ENCODE peak calls at places on chromosomes 11 and 22, in nine cellular contexts. N, V, D, K, F, Q, R, O and H are unnamed samples.
A peak's percentile ranks its signal among the peaks of the same experiment; 100 is the strongest.

GRCh38 chr22:27833803-27834202 is 32.2 kb upstream of the MN1 start:
- DNase-seq in N (no peak), V (no peak), D (no peak), K (no peak), F (no peak), Q (no peak), R (no peak), O (no peak), H (no peak)

GRCh38 chr22:27032121-27032761 is 374.9 kb downstream of the MIAT start:
- DNase-seq in N (no peak), V (no peak), D (peak; percentile 30), K (no peak), F (peak; percentile 30), Q (no peak), R (peak; percentile 52), O (no peak), H (no peak)

GRCh38 chr11:117333921-117334320 is 6.3 kb downstream of the CEP164 start:
- DNase-seq in N (no peak), V (no peak), D (no peak), K (no peak), F (no peak), Q (no peak), R (no peak), O (no peak), H (no peak)

GRCh38 chr11:77082838-77083552 is 16.2 kb downstream of the CAPN5 start:
- DNase-seq in N (no peak), V (no peak), D (peak; percentile 80), K (no peak), F (no peak), Q (peak; percentile 8), R (no peak), O (no peak), H (no peak)

GRCh38 chr11:86067230-86068137 is 1.4 kb downstream of the PICALM start:
- DNase-seq in N (no peak), V (no peak), D (no peak), K (no peak), F (no peak), Q (no peak), R (no peak), O (peak; percentile 25), H (no peak)

GRCh38 chr11:71309611-71310010 is 57.2 kb upstream of the SHANK2 start:
- DNase-seq in N (no peak), V (no peak), D (peak; percentile 2), K (no peak), F (no peak), Q (no peak), R (no peak), O (no peak), H (no peak)

GRCh38 chr11:9073826-9074225 is 17.6 kb downstream of the SCUBE2 start:
- DNase-seq in N (no peak), V (no peak), D (no peak), K (no peak), F (no peak), Q (no peak), R (no peak), O (no peak), H (no peak)

GRCh38 chr11:255816-256215 is 19.0 kb downstream of the PSMD13 start:
- DNase-seq in N (no peak), V (no peak), D (no peak), K (no peak), F (no peak), Q (no peak), R (no peak), O (no peak), H (no peak)

GRCh38 chr11:108131993-108132392 is 10.6 kb downstream of the ACAT1 start:
- DNase-seq in N (no peak), V (no peak), D (peak; percentile 60), K (no peak), F (no peak), Q (no peak), R (no peak), O (no peak), H (no peak)

GRCh38 chr11:10476927-10477689 is 22.0 kb downstream of the AMPD3 start:
- DNase-seq in N (no peak), V (no peak), D (no peak), K (no peak), F (no peak), Q (no peak), R (no peak), O (no peak), H (no peak)

GRCh38 chr11:128695539-128696221 is 1.8 kb downstream of the FLI1 start:
- DNase-seq in N (no peak), V (no peak), D (no peak), K (no peak), F (no peak), Q (no peak), R (no peak), O (no peak), H (no peak)

GRCh38 chr11:3180869-3181268 is 15.8 kb upstream of the OSBPL5 start:
- DNase-seq in N (no peak), V (no peak), D (no peak), K (no peak), F (no peak), Q (no peak), R (no peak), O (no peak), H (no peak)

GRCh38 chr22:39612811-39613548 is 42.4 kb downstream of the CACNA1I start:
- DNase-seq in N (no peak), V (no peak), D (no peak), K (no peak), F (no peak), Q (no peak), R (no peak), O (no peak), H (no peak)

GRCh38 chr22:38713921-38714320 is 8.2 kb downstream of the GTPBP1 start:
- DNase-seq in N (no peak), V (no peak), D (no peak), K (no peak), F (no peak), Q (no peak), R (no peak), O (no peak), H (no peak)

GRCh38 chr11:115488945-115489344 is 15.3 kb downstream of the CADM1 start:
- DNase-seq in N (no peak), V (no peak), D (no peak), K (no peak), F (no peak), Q (no peak), R (no peak), O (no peak), H (no peak)

GRCh38 chr11:22340803-22341581 is 2.8 kb downstream of the SLC17A6 start:
- DNase-seq in N (no peak), V (no peak), D (no peak), K (no peak), F (no peak), Q (no peak), R (no peak), O (no peak), H (no peak)